ENCODE peak calls at places on chromosomes 12 and 14, in eight cellular contexts. One of them, this sample, is unnamed.

GRCh38 chr14:61514006-61514830 is 181.1 kb upstream of the HIF1A start:
- DNase-seq in gastrocnemius medialis: no peak
- DNase-seq in sigmoid colon: no peak
- DNase-seq in thyroid gland: peak; percentile 66
- DNase-seq in body of pancreas: no peak
- DNase-seq in H1: no peak
- DNase-seq in breast epithelium: no peak
- DNase-seq in A549: no peak
- DNase-seq in this sample: no peak

GRCh38 chr12:31773223-31773750 is 44.5 kb upstream of the AMN1 start:
- DNase-seq in gastrocnemius medialis: no peak
- DNase-seq in sigmoid colon: no peak
- DNase-seq in thyroid gland: no peak
- DNase-seq in body of pancreas: peak; percentile 24
- DNase-seq in H1: no peak
- DNase-seq in breast epithelium: no peak
- DNase-seq in A549: no peak
- DNase-seq in this sample: no peak

GRCh38 chr12:82182601-82183000 is 175.6 kb downstream of the CCDC59 start:
- DNase-seq in gastrocnemius medialis: no peak
- DNase-seq in sigmoid colon: no peak
- DNase-seq in thyroid gland: no peak
- DNase-seq in body of pancreas: no peak
- DNase-seq in H1: no peak
- DNase-seq in breast epithelium: no peak
- DNase-seq in A549: no peak
- DNase-seq in this sample: no peak

GRCh38 chr12:108728820-108729611 is 2.3 kb downstream of the CORO1C start:
- DNase-seq in gastrocnemius medialis: no peak
- DNase-seq in sigmoid colon: no peak
- DNase-seq in thyroid gland: no peak
- DNase-seq in body of pancreas: no peak
- DNase-seq in H1: no peak
- DNase-seq in breast epithelium: no peak
- DNase-seq in A549: no peak
- DNase-seq in this sample: no peak

GRCh38 chr12:15591811-15592210 is 197.4 kb downstream of the EPS8 start:
- DNase-seq in gastrocnemius medialis: no peak
- DNase-seq in sigmoid colon: no peak
- DNase-seq in thyroid gland: no peak
- DNase-seq in body of pancreas: no peak
- DNase-seq in H1: no peak
- DNase-seq in breast epithelium: no peak
- DNase-seq in A549: no peak
- DNase-seq in this sample: no peak

GRCh38 chr12:9221476-9221875 is 13.3 kb upstream of the PZP start:
- DNase-seq in gastrocnemius medialis: no peak
- DNase-seq in sigmoid colon: no peak
- DNase-seq in thyroid gland: no peak
- DNase-seq in body of pancreas: no peak
- DNase-seq in H1: no peak
- DNase-seq in breast epithelium: no peak
- DNase-seq in A549: no peak
- DNase-seq in this sample: no peak

GRCh38 chr14:96584199-96584906 is 82.2 kb downstream of the PAPOLA start:
- DNase-seq in gastrocnemius medialis: no peak
- DNase-seq in sigmoid colon: peak; percentile 61
- DNase-seq in thyroid gland: peak; percentile 21
- DNase-seq in body of pancreas: peak; percentile 46
- DNase-seq in H1: peak; percentile 85
- DNase-seq in breast epithelium: no peak
- DNase-seq in A549: peak; percentile 57
- DNase-seq in this sample: no peak

GRCh38 chr14:64703393-64704144 is 655 bp upstream of the PLEKHG3 start:
- DNase-seq in gastrocnemius medialis: no peak
- DNase-seq in sigmoid colon: peak; percentile 60
- DNase-seq in thyroid gland: no peak
- DNase-seq in body of pancreas: no peak
- DNase-seq in H1: no peak
- DNase-seq in breast epithelium: no peak
- DNase-seq in A549: no peak
- DNase-seq in this sample: no peak

GRCh38 chr12:132061641-132062430 is 82.3 kb downstream of the DDX51 start:
- DNase-seq in gastrocnemius medialis: no peak
- DNase-seq in sigmoid colon: no peak
- DNase-seq in thyroid gland: no peak
- DNase-seq in body of pancreas: no peak
- DNase-seq in H1: no peak
- DNase-seq in breast epithelium: no peak
- DNase-seq in A549: no peak
- DNase-seq in this sample: no peak

GRCh38 chr12:76586764-76587395 is 27.3 kb upstream of the OSBPL8 start:
- DNase-seq in gastrocnemius medialis: no peak
- DNase-seq in sigmoid colon: no peak
- DNase-seq in thyroid gland: no peak
- DNase-seq in body of pancreas: no peak
- DNase-seq in H1: no peak
- DNase-seq in breast epithelium: no peak
- DNase-seq in A549: no peak
- DNase-seq in this sample: no peak

GRCh38 chr14:32711103-32711680 is 227.5 kb upstream of the NPAS3 start:
- DNase-seq in gastrocnemius medialis: no peak
- DNase-seq in sigmoid colon: no peak
- DNase-seq in thyroid gland: peak; percentile 12
- DNase-seq in body of pancreas: peak; percentile 22
- DNase-seq in H1: no peak
- DNase-seq in breast epithelium: no peak
- DNase-seq in A549: peak; percentile 26
- DNase-seq in this sample: no peak

GRCh38 chr12:111406474-111407370 is 999 bp downstream of the SH2B3 start:
- DNase-seq in gastrocnemius medialis: no peak
- DNase-seq in sigmoid colon: peak; percentile 81
- DNase-seq in thyroid gland: no peak
- DNase-seq in body of pancreas: no peak
- DNase-seq in H1: no peak
- DNase-seq in breast epithelium: no peak
- DNase-seq in A549: no peak
- DNase-seq in this sample: peak; percentile 74

GRCh38 chr14:90295870-90296516 is 35.7 kb downstream of the NRDE2 start:
- DNase-seq in gastrocnemius medialis: no peak
- DNase-seq in sigmoid colon: peak; percentile 45
- DNase-seq in thyroid gland: no peak
- DNase-seq in body of pancreas: no peak
- DNase-seq in H1: no peak
- DNase-seq in breast epithelium: no peak
- DNase-seq in A549: no peak
- DNase-seq in this sample: no peak

GRCh38 chr12:98894412-98895085 is 249.5 kb downstream of the APAF1 start:
- DNase-seq in gastrocnemius medialis: no peak
- DNase-seq in sigmoid colon: no peak
- DNase-seq in thyroid gland: no peak
- DNase-seq in body of pancreas: no peak
- DNase-seq in H1: peak; percentile 69
- DNase-seq in breast epithelium: no peak
- DNase-seq in A549: no peak
- DNase-seq in this sample: no peak

GRCh38 chr12:26938660-26939185 is 453 bp downstream of the FGFR1OP2 start:
- DNase-seq in gastrocnemius medialis: no peak
- DNase-seq in sigmoid colon: no peak
- DNase-seq in thyroid gland: no peak
- DNase-seq in body of pancreas: no peak
- DNase-seq in H1: no peak
- DNase-seq in breast epithelium: no peak
- DNase-seq in A549: peak; percentile 23
- DNase-seq in this sample: no peak

GRCh38 chr14:69475194-69475818 is 9.2 kb upstream of the PLEKHD1 start:
- DNase-seq in gastrocnemius medialis: no peak
- DNase-seq in sigmoid colon: no peak
- DNase-seq in thyroid gland: peak; percentile 21
- DNase-seq in body of pancreas: no peak
- DNase-seq in H1: no peak
- DNase-seq in breast epithelium: no peak
- DNase-seq in A549: peak; percentile 35
- DNase-seq in this sample: no peak

GRCh38 chr14:65287264-65288131 is 125.0 kb upstream of the FUT8 start:
- DNase-seq in gastrocnemius medialis: no peak
- DNase-seq in sigmoid colon: no peak
- DNase-seq in thyroid gland: no peak
- DNase-seq in body of pancreas: no peak
- DNase-seq in H1: no peak
- DNase-seq in breast epithelium: no peak
- DNase-seq in A549: no peak
- DNase-seq in this sample: no peak

GRCh38 chr12:26028953-26029740 is 70.7 kb downstream of the RASSF8 start:
- DNase-seq in gastrocnemius medialis: no peak
- DNase-seq in sigmoid colon: no peak
- DNase-seq in thyroid gland: peak; percentile 23
- DNase-seq in body of pancreas: peak; percentile 29
- DNase-seq in H1: no peak
- DNase-seq in breast epithelium: no peak
- DNase-seq in A549: peak; percentile 37
- DNase-seq in this sample: no peak

GRCh38 chr12:104929926-104930325 is 28.2 kb downstream of the SLC41A2 start:
- DNase-seq in gastrocnemius medialis: no peak
- DNase-seq in sigmoid colon: no peak
- DNase-seq in thyroid gland: no peak
- DNase-seq in body of pancreas: no peak
- DNase-seq in H1: no peak
- DNase-seq in breast epithelium: no peak
- DNase-seq in A549: no peak
- DNase-seq in this sample: no peak

GRCh38 chr14:75969891-75970290 is 11.9 kb downstream of the TGFB3 start:
- DNase-seq in gastrocnemius medialis: no peak
- DNase-seq in sigmoid colon: no peak
- DNase-seq in thyroid gland: no peak
- DNase-seq in body of pancreas: no peak
- DNase-seq in H1: no peak
- DNase-seq in breast epithelium: no peak
- DNase-seq in A549: no peak
- DNase-seq in this sample: no peak

GRCh38 chr12:110278137-110278536 is 2.9 kb upstream of the ATP2A2 start:
- DNase-seq in gastrocnemius medialis: no peak
- DNase-seq in sigmoid colon: no peak
- DNase-seq in thyroid gland: no peak
- DNase-seq in body of pancreas: no peak
- DNase-seq in H1: no peak
- DNase-seq in breast epithelium: no peak
- DNase-seq in A549: no peak
- DNase-seq in this sample: no peak

GRCh38 chr14:24131549-24131966 is 1.1 kb downstream of the FITM1 start:
- DNase-seq in gastrocnemius medialis: no peak
- DNase-seq in sigmoid colon: no peak
- DNase-seq in thyroid gland: no peak
- DNase-seq in body of pancreas: no peak
- DNase-seq in H1: no peak
- DNase-seq in breast epithelium: no peak
- DNase-seq in A549: no peak
- DNase-seq in this sample: no peak

GRCh38 chr14:24130380-24130716 is at the start of gene FITM1:
- DNase-seq in gastrocnemius medialis: no peak
- DNase-seq in sigmoid colon: no peak
- DNase-seq in thyroid gland: no peak
- DNase-seq in body of pancreas: no peak
- DNase-seq in H1: no peak
- DNase-seq in breast epithelium: no peak
- DNase-seq in A549: no peak
- DNase-seq in this sample: no peak

GRCh38 chr14:24129410-24129998 is 955 bp upstream of the FITM1 start:
- DNase-seq in gastrocnemius medialis: no peak
- DNase-seq in sigmoid colon: no peak
- DNase-seq in thyroid gland: no peak
- DNase-seq in body of pancreas: no peak
- DNase-seq in H1: no peak
- DNase-seq in breast epithelium: no peak
- DNase-seq in A549: no peak
- DNase-seq in this sample: no peak

GRCh38 chr14:24130717-24131548 is 474 bp downstream of the FITM1 start:
- DNase-seq in gastrocnemius medialis: peak; percentile 77
- DNase-seq in sigmoid colon: no peak
- DNase-seq in thyroid gland: no peak
- DNase-seq in body of pancreas: peak; percentile 93
- DNase-seq in H1: no peak
- DNase-seq in breast epithelium: no peak
- DNase-seq in A549: no peak
- DNase-seq in this sample: peak; percentile 91

DNA sequence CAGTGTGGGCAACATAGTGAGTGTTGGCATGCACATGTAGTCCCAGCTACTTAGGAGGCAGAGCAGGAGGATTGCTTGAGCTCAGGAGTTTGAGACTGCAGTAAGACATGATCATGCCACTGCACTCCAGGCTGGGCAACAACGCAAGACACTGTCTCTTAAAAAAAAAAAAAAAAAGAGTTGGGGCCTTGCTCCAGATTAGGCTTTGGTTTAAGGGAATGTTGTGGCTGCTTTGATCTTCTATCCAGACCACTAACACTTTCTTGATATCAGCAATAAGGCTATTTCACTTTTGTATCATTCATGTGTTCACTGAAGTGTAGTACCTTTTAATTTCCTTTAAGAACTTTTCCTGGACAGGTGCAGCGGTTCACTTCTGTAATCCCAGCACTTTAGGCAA is 2.8 kb upstream of the FITM1 start:
- DNase-seq in gastrocnemius medialis: no peak
- DNase-seq in sigmoid colon: no peak
- DNase-seq in thyroid gland: no peak
- DNase-seq in body of pancreas: no peak
- DNase-seq in H1: no peak
- DNase-seq in breast epithelium: no peak
- DNase-seq in A549: no peak
- DNase-seq in this sample: no peak
- TF ChIP-seq POLR2A in gastrocnemius medialis: no peak
- TF ChIP-seq POLR2A in sigmoid colon: no peak
- TF ChIP-seq POLR2A in thyroid gland: no peak
- TF ChIP-seq POLR2A in body of pancreas: no peak
- TF ChIP-seq POLR2A in H1: no peak
- TF ChIP-seq POLR2A in breast epithelium: no peak
- TF ChIP-seq POLR2A in A549: no peak
- TF ChIP-seq POLR2A in this sample: no peak

GRCh38 chr14:53260286-53260685 is 107.2 kb upstream of the DDHD1 start:
- DNase-seq in gastrocnemius medialis: no peak
- DNase-seq in sigmoid colon: no peak
- DNase-seq in thyroid gland: no peak
- DNase-seq in body of pancreas: no peak
- DNase-seq in H1: no peak
- DNase-seq in breast epithelium: no peak
- DNase-seq in A549: no peak
- DNase-seq in this sample: no peak
- H3K9me3 ChIP-seq in gastrocnemius medialis: no peaks in the 10 kb centered on the region
- H3K9me3 ChIP-seq in sigmoid colon: no peaks in the 10 kb centered on the region
- H3K9me3 ChIP-seq in thyroid gland: no peaks in the 10 kb centered on the region
- H3K9me3 ChIP-seq in body of pancreas: no peaks in the 10 kb centered on the region
- H3K9me3 ChIP-seq in H1: peaks cover 5% of the 10 kb centered on the region
- H3K9me3 ChIP-seq in breast epithelium: no peaks in the 10 kb centered on the region
- H3K9me3 ChIP-seq in A549: no peaks in the 10 kb centered on the region
- H3K9me3 ChIP-seq in this sample: peaks cover 17% of the 10 kb centered on the region

GRCh38 chr12:11895421-11896064 is 175.2 kb upstream of the BCL2L14 start:
- DNase-seq in gastrocnemius medialis: no peak
- DNase-seq in sigmoid colon: no peak
- DNase-seq in thyroid gland: no peak
- DNase-seq in body of pancreas: no peak
- DNase-seq in H1: no peak
- DNase-seq in breast epithelium: no peak
- DNase-seq in A549: no peak
- DNase-seq in this sample: no peak
- TF ChIP-seq POLR2A in gastrocnemius medialis: no peak
- TF ChIP-seq POLR2A in sigmoid colon: no peak
- TF ChIP-seq POLR2A in thyroid gland: no peak
- TF ChIP-seq POLR2A in body of pancreas: no peak
- TF ChIP-seq POLR2A in H1: no peak
- TF ChIP-seq POLR2A in breast epithelium: no peak
- TF ChIP-seq POLR2A in A549: no peak
- TF ChIP-seq POLR2A in this sample: no peak

GRCh38 chr14:105839425-105840265 is 313.3 kb downstream of the TMEM121 start:
- DNase-seq in gastrocnemius medialis: no peak
- DNase-seq in sigmoid colon: peak; percentile 60
- DNase-seq in thyroid gland: no peak
- DNase-seq in body of pancreas: no peak
- DNase-seq in H1: no peak
- DNase-seq in breast epithelium: no peak
- DNase-seq in A549: no peak
- DNase-seq in this sample: no peak
- H3K9me3 ChIP-seq in gastrocnemius medialis: no peaks in the 10 kb centered on the region
- H3K9me3 ChIP-seq in sigmoid colon: no peaks in the 10 kb centered on the region
- H3K9me3 ChIP-seq in thyroid gland: no peaks in the 10 kb centered on the region
- H3K9me3 ChIP-seq in body of pancreas: no peaks in the 10 kb centered on the region
- H3K9me3 ChIP-seq in H1: peaks cover 97% of the 10 kb centered on the region
- H3K9me3 ChIP-seq in breast epithelium: peaks cover 7% of the 10 kb centered on the region
- H3K9me3 ChIP-seq in A549: no peaks in the 10 kb centered on the region
- H3K9me3 ChIP-seq in this sample: no peaks in the 10 kb centered on the region